ENCODE peak calls at places on chromosomes 12 and 14, in four cellular contexts. X is DND-41, N is upper lobe of right lung, P is dorsolateral prefrontal cortex. R is an unnamed sample.

GRCh38 chr14:95248422-95248821 is 71.3 kb downstream of the CLMN start:
- DNase-seq in N (no peak), P (no peak), X (no peak), R (no peak)

GRCh38 chr14:23034498-23035302 is at the start of gene PSMB5:
- DNase-seq in N (peak), X (peak), P (peak), R (peak)

GRCh38 chr14:55850803-55851202 is 267.4 kb upstream of the PELI2 start:
- DNase-seq in N (no peak), P (no peak), X (no peak), R (no peak)

GRCh38 chr14:99724939-99725773 is 41.1 kb downstream of the CYP46A1 start:
- DNase-seq in X (no peak), N (peak), P (no peak), R (no peak)

GRCh38 chr14:91111443-91111842 is 2.4 kb upstream of the DGLUCY start:
- DNase-seq in N (no peak), X (no peak), P (no peak), R (no peak)

GRCh38 chr14:59964251-59965007 is 44.5 kb downstream of the LRRC9 start:
- DNase-seq in X (no peak), P (no peak), N (no peak), R (no peak)

GRCh38 chr14:99354166-99354875 is 82.3 kb upstream of the BCL11B start:
- DNase-seq in X (no peak), P (no peak), N (peak), R (no peak)

GRCh38 chr12:89859513-89860220 is 151.0 kb upstream of the ATP2B1 start:
- DNase-seq in N (no peak), X (no peak), P (no peak), R (peak)

GRCh38 chr12:86698581-86698980 is 442.4 kb upstream of the MGAT4C start:
- DNase-seq in N (no peak), X (no peak), P (no peak), R (no peak)

GRCh38 chr12:65430571-65431306 is 152.3 kb downstream of the MSRB3 start:
- DNase-seq in P (no peak), X (no peak), N (no peak), R (no peak)

GRCh38 chr14:40447032-40447431 is 1014.8 kb upstream of the FBXO33 start:
- DNase-seq in N (no peak), X (no peak), P (no peak), R (no peak)

GRCh38 chr12:7155471-7156034 is 25.4 kb downstream of the CLSTN3 start:
- DNase-seq in X (no peak), N (peak), P (no peak), R (no peak)

GRCh38 chr14:68401320-68401719 is 391.5 kb downstream of the ZFP36L1 start:
- DNase-seq in N (no peak), P (no peak), X (no peak), R (no peak)

GRCh38 chr12:45232771-45233372 is 17.0 kb downstream of the ANO6 start:
- DNase-seq in X (no peak), P (no peak), N (no peak), R (no peak)

GRCh38 chr12:119694111-119694510 is 26.2 kb downstream of the PRKAB1 start:
- DNase-seq in X (no peak), N (no peak), P (no peak), R (no peak)

GRCh38 chr12:14611640-14612203 is 44.0 kb upstream of the PLBD1 start:
- DNase-seq in P (no peak), X (peak), N (no peak), R (no peak)

GRCh38 chr12:14612250-14612649 is 44.6 kb upstream of the PLBD1 start:
- DNase-seq in X (no peak), N (no peak), P (no peak), R (no peak)

GRCh38 chr12:14614704-14615121 is 47.0 kb upstream of the PLBD1 start:
- DNase-seq in X (no peak), N (no peak), P (no peak), R (no peak)

GRCh38 chr12:14612895-14613294 is 45.2 kb upstream of the PLBD1 start:
- DNase-seq in X (no peak), P (no peak), N (no peak), R (no peak)

GRCh38 chr12:14613718-14614117 is 46.0 kb upstream of the PLBD1 start:
- DNase-seq in P (no peak), N (no peak), X (no peak), R (no peak)
- H3K27ac ChIP-seq in P (peak), N (no peak), X (no peak), R (no peak)

GRCh38 chr12:32897276-32897615 is 669 bp upstream of the PKP2 start:
- DNase-seq in X (no peak), N (no peak), P (no peak), R (no peak)
- H3K27ac ChIP-seq in X (no peak), N (no peak), P (no peak), R (no peak)

DNA sequence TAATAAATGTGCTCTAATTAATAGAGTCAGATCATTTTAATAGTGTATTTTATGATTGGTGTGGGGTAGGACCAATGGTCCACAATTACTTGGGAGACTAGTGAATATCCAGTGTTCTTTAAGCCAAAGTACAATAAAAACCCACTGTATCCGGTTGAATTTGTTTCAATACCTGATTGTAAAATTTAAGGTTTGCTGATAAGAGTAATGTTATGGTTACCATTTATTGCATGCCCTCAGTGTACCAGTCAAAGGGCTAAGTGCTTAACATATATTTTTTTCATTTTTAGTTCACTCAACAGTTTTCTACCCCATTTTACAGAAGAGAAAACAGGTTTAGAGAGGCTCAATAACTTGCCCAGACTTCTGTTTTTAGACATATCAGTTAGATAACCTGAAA is 97.9 kb upstream of the ATF1 start:
- DNase-seq in P (no peak), N (no peak), X (no peak), R (no peak)
- H3K27ac ChIP-seq in P (peak), N (no peak), X (no peak), R (no peak)

GRCh38 chr12:102526701-102527100 is 46.3 kb upstream of the IGF1 start:
- DNase-seq in P (no peak), X (no peak), N (no peak), R (no peak)

GRCh38 chr12:102522768-102523167 is 42.4 kb upstream of the IGF1 start:
- DNase-seq in P (no peak), N (no peak), X (no peak), R (no peak)

GRCh38 chr12:102521662-102522277 is 41.4 kb upstream of the IGF1 start:
- DNase-seq in P (no peak), X (no peak), N (no peak), R (no peak)

GRCh38 chr12:102528111-102528510 is 47.7 kb upstream of the IGF1 start:
- DNase-seq in N (no peak), P (no peak), X (no peak), R (no peak)

DNA sequence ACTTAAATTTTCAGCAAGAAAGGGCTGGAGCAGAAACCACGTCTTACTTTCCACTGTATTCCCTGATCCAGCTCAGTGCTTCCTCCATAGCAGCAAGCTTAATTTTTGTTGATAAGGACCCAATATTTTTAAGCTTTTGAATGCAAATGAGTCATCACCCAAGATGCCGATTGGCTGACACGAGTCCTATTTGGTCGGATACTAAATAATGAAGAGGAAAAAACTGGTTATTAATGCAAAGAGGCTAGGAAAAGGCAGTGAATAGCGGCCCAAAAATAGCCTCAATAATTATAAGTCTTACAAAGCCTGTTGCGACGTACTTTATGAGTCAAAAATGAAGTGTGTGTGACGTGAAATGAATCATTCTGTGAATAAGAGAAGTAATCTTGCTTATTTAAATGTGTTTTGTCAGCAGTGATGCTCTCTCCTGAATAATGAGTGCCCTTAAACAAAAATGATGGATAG is 46.9 kb upstream of the IGF1 start:
- DNase-seq in X (no peak), N (no peak), P (no peak), R (no peak)
- H3K27ac ChIP-seq in X (no peak), N (no peak), P (no peak), R (no peak)

GRCh38 chr12:117497407-117497806 is 136.0 kb upstream of the NOS1 start:
- DNase-seq in P (no peak), X (no peak), N (no peak), R (no peak)

GRCh38 chr12:117498256-117498655 is 136.8 kb upstream of the NOS1 start:
- DNase-seq in P (no peak), N (no peak), X (no peak), R (no peak)

GRCh38 chr12:117498880-117499279 is 137.5 kb upstream of the NOS1 start:
- DNase-seq in P (no peak), X (no peak), N (no peak), R (no peak)

GRCh38 chr12:117491711-117492110 is 130.3 kb upstream of the NOS1 start:
- DNase-seq in X (no peak), P (no peak), N (no peak), R (no peak)

DNA sequence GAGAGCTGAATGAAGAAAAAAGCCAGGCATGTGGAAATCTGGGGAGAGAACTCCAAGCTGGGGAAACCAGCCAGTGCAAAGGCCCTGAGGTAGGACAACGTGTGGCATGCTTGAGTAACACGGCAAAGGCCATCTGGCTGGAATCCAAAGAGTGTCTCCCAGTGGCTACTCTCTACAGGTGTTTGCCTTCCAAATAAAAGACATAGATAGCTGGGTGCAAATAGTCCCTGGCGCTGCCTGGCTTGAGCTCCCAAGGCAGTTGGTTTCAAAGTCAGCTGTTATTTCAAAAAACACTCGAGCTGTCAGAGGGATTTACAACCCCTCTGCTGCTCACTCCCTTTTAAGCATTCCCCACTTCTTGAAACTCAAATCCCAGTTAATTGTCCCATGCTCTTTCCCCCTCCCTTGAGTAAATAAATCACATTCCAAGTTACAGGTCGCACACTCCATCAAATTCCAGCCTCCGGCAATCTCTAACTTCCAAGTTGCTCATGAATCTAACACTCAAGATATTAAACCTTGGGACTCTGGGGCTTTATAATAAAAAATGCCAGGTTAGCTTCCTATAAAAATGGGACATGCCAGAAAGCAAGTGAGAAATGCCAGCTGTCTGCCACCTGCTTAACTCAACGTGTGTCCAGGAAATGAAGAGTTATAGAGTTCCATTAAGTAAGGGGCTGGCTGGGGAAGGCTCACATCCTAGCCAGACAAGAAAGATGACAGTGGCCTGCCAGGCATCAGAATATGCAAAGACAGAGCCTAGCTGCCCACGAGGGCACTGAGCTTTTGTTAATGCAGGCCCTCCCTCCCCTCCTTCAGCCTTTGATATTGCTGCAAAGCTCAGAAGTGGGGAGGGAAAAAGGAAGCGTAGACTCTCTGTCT is 133.6 kb upstream of the NOS1 start:
- DNase-seq in P (no peak), X (no peak), N (no peak), R (no peak)
- H3K27ac ChIP-seq in P (no peak), X (no peak), N (no peak), R (no peak)